ENCODE peak calls at places on chromosome X, in five cellular contexts. One of them, this sample, is unnamed. For H3K36me3, the result is how much of the 10 kb centered on the place peaks cover.

GRCh38 chrX:66019310-66019652 is 20.6 kb downstream of the VSIG4 start:
- DNase-seq in stomach: no peak
- DNase-seq in heart left ventricle: no peak
- DNase-seq in ovary: no peak
- DNase-seq in upper lobe of right lung: no peak
- DNase-seq in this sample: no peak

GRCh38 chrX:5117816-5118215 is 1110.9 kb downstream of the NLGN4X start:
- DNase-seq in stomach: no peak
- DNase-seq in heart left ventricle: no peak
- DNase-seq in ovary: no peak
- DNase-seq in upper lobe of right lung: no peak
- DNase-seq in this sample: no peak

GRCh38 chrX:10929747-10930146 is 181.4 kb upstream of the HCCS start:
- DNase-seq in stomach: no peak
- DNase-seq in heart left ventricle: no peak
- DNase-seq in ovary: no peak
- DNase-seq in upper lobe of right lung: no peak
- DNase-seq in this sample: no peak

GRCh38 chrX:44570524-44570923 is 27.9 kb upstream of the FUNDC1 start:
- DNase-seq in stomach: no peak
- DNase-seq in heart left ventricle: no peak
- DNase-seq in ovary: no peak
- DNase-seq in upper lobe of right lung: no peak
- DNase-seq in this sample: no peak

GRCh38 chrX:150512426-150512825 is 56.0 kb upstream of the MTM1 start:
- DNase-seq in stomach: no peak
- DNase-seq in heart left ventricle: no peak
- DNase-seq in ovary: no peak
- DNase-seq in upper lobe of right lung: no peak
- DNase-seq in this sample: no peak

GRCh38 chrX:24173115-24173847 is 23.8 kb downstream of the ZFX start:
- DNase-seq in stomach: no peak
- DNase-seq in heart left ventricle: no peak
- DNase-seq in ovary: no peak
- DNase-seq in upper lobe of right lung: no peak
- DNase-seq in this sample: no peak

GRCh38 chrX:93538575-93538974 is 134.8 kb downstream of the NAP1L3 start:
- DNase-seq in stomach: no peak
- DNase-seq in heart left ventricle: no peak
- DNase-seq in ovary: no peak
- DNase-seq in upper lobe of right lung: no peak
- DNase-seq in this sample: no peak

GRCh38 chrX:110432066-110432465 is 73.4 kb downstream of the RTL9 start:
- DNase-seq in stomach: no peak
- DNase-seq in heart left ventricle: no peak
- DNase-seq in ovary: no peak
- DNase-seq in upper lobe of right lung: no peak
- DNase-seq in this sample: no peak

GRCh38 chrX:53072418-53073114 is 9.6 kb upstream of the TSPYL2 start:
- DNase-seq in stomach: no peak
- DNase-seq in heart left ventricle: no peak
- DNase-seq in ovary: no peak
- DNase-seq in upper lobe of right lung: no peak
- DNase-seq in this sample: no peak

GRCh38 chrX:50707955-50708694 is 105.9 kb downstream of the SHROOM4 start:
- DNase-seq in stomach: no peak
- DNase-seq in heart left ventricle: no peak
- DNase-seq in ovary: no peak
- DNase-seq in upper lobe of right lung: no peak
- DNase-seq in this sample: no peak

GRCh38 chrX:3811331-3812311 is 98.2 kb upstream of the PRKX start:
- DNase-seq in stomach: peak
- DNase-seq in heart left ventricle: no peak
- DNase-seq in ovary: peak
- DNase-seq in upper lobe of right lung: no peak
- DNase-seq in this sample: no peak

GRCh38 chrX:110569506-110569905 is 210.9 kb downstream of the RTL9 start:
- DNase-seq in stomach: no peak
- DNase-seq in heart left ventricle: no peak
- DNase-seq in ovary: no peak
- DNase-seq in upper lobe of right lung: no peak
- DNase-seq in this sample: no peak

GRCh38 chrX:16970977-16971376 is 24.5 kb downstream of the REPS2 start:
- DNase-seq in stomach: no peak
- DNase-seq in heart left ventricle: no peak
- DNase-seq in ovary: no peak
- DNase-seq in upper lobe of right lung: no peak
- DNase-seq in this sample: no peak

GRCh38 chrX:33415454-33415853 is 204.1 kb upstream of the DMD start:
- DNase-seq in stomach: no peak
- DNase-seq in heart left ventricle: no peak
- DNase-seq in ovary: no peak
- DNase-seq in upper lobe of right lung: peak
- DNase-seq in this sample: no peak

GRCh38 chrX:23840674-23841073 is 57.7 kb downstream of the SAT1 start:
- DNase-seq in stomach: no peak
- DNase-seq in heart left ventricle: no peak
- DNase-seq in ovary: no peak
- DNase-seq in upper lobe of right lung: no peak
- DNase-seq in this sample: no peak

GRCh38 chrX:13923845-13924244 is 105.8 kb downstream of the GEMIN8 start:
- DNase-seq in stomach: no peak
- DNase-seq in heart left ventricle: no peak
- DNase-seq in ovary: no peak
- DNase-seq in upper lobe of right lung: no peak
- DNase-seq in this sample: no peak

GRCh38 chrX:68196939-68197791 is 236.1 kb downstream of the OPHN1 start:
- DNase-seq in stomach: no peak
- DNase-seq in heart left ventricle: no peak
- DNase-seq in ovary: no peak
- DNase-seq in upper lobe of right lung: no peak
- DNase-seq in this sample: peak

GRCh38 chrX:51459125-51459524 is 37.3 kb downstream of the NUDT11 start:
- DNase-seq in stomach: no peak
- DNase-seq in heart left ventricle: no peak
- DNase-seq in ovary: no peak
- DNase-seq in upper lobe of right lung: no peak
- DNase-seq in this sample: no peak

GRCh38 chrX:58025979-58026378 is 115.7 kb upstream of the ZXDA start:
- DNase-seq in stomach: peak
- DNase-seq in heart left ventricle: no peak
- DNase-seq in ovary: no peak
- DNase-seq in upper lobe of right lung: no peak
- DNase-seq in this sample: peak

GRCh38 chrX:17192111-17192510 is 182.9 kb upstream of the NHS start:
- DNase-seq in stomach: no peak
- DNase-seq in heart left ventricle: no peak
- DNase-seq in ovary: no peak
- DNase-seq in upper lobe of right lung: no peak
- DNase-seq in this sample: no peak

GRCh38 chrX:68571292-68572256 is 72.7 kb downstream of the YIPF6 start:
- DNase-seq in stomach: no peak
- DNase-seq in heart left ventricle: no peak
- DNase-seq in ovary: no peak
- DNase-seq in upper lobe of right lung: no peak
- DNase-seq in this sample: no peak

GRCh38 chrX:13380230-13380629 is 60.4 kb upstream of the ATXN3L start:
- DNase-seq in stomach: no peak
- DNase-seq in heart left ventricle: no peak
- DNase-seq in ovary: no peak
- DNase-seq in upper lobe of right lung: no peak
- DNase-seq in this sample: no peak

GRCh38 chrX:40573763-40574162 is 7.0 kb upstream of the ATP6AP2 start:
- DNase-seq in stomach: no peak
- DNase-seq in heart left ventricle: no peak
- DNase-seq in ovary: no peak
- DNase-seq in upper lobe of right lung: no peak
- DNase-seq in this sample: peak

GRCh38 chrX:40571600-40571999 is 9.2 kb upstream of the ATP6AP2 start:
- DNase-seq in stomach: no peak
- DNase-seq in heart left ventricle: no peak
- DNase-seq in ovary: no peak
- DNase-seq in upper lobe of right lung: no peak
- DNase-seq in this sample: no peak

GRCh38 chrX:40576291-40576690 is 4.5 kb upstream of the ATP6AP2 start:
- DNase-seq in stomach: no peak
- DNase-seq in heart left ventricle: no peak
- DNase-seq in ovary: no peak
- DNase-seq in upper lobe of right lung: no peak
- DNase-seq in this sample: no peak

GRCh38 chrX:40570346-40571093 is 10.2 kb upstream of the ATP6AP2 start:
- DNase-seq in stomach: no peak
- DNase-seq in heart left ventricle: no peak
- DNase-seq in ovary: no peak
- DNase-seq in upper lobe of right lung: no peak
- DNase-seq in this sample: no peak
- H3K36me3 ChIP-seq in stomach: under half
- H3K36me3 ChIP-seq in heart left ventricle: under half
- H3K36me3 ChIP-seq in ovary: under half
- H3K36me3 ChIP-seq in upper lobe of right lung: under half
- H3K36me3 ChIP-seq in this sample: under half

GRCh38 chrX:154546354-154547244 is at the start of gene G6PD:
- DNase-seq in stomach: peak
- DNase-seq in heart left ventricle: no peak
- DNase-seq in ovary: no peak
- DNase-seq in upper lobe of right lung: no peak
- DNase-seq in this sample: peak

GRCh38 chrX:154547245-154548027 is at the start of gene IKBKG:
- DNase-seq in stomach: peak
- DNase-seq in heart left ventricle: peak
- DNase-seq in ovary: peak
- DNase-seq in upper lobe of right lung: peak
- DNase-seq in this sample: peak

GRCh38 chrX:154548028-154548316 is 552 bp downstream of the IKBKG start:
- DNase-seq in stomach: no peak
- DNase-seq in heart left ventricle: no peak
- DNase-seq in ovary: no peak
- DNase-seq in upper lobe of right lung: no peak
- DNase-seq in this sample: no peak

GRCh38 chrX:154545673-154546274 is 872 bp downstream of the G6PD start:
- DNase-seq in stomach: no peak
- DNase-seq in heart left ventricle: no peak
- DNase-seq in ovary: no peak
- DNase-seq in upper lobe of right lung: no peak
- DNase-seq in this sample: no peak

DNA sequence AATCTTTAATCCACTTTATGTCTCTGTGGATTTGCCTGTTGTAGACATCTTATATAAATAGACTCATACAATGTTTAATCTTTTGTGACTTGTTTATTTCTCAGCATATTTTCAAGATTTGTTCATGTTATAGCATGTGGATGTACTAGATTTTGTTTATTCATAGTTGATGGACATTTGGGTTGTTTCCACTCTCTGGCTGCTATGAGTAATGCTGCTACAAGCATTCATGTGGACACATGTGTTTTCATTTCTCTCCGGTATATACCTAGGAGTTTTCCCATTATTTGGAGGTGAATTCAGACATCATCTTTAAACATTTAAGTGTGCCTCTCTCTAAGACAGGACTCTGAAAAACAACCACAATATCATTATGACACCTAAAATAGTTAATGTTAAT is 2.3 kb downstream of the IKBKG start:
- DNase-seq in stomach: no peak
- DNase-seq in heart left ventricle: no peak
- DNase-seq in ovary: no peak
- DNase-seq in upper lobe of right lung: no peak
- DNase-seq in this sample: no peak
- H3K4me3 ChIP-seq in stomach: no peak
- H3K4me3 ChIP-seq in heart left ventricle: no peak
- H3K4me3 ChIP-seq in ovary: no peak
- H3K4me3 ChIP-seq in upper lobe of right lung: no peak
- H3K4me3 ChIP-seq in this sample: no peak

DNA sequence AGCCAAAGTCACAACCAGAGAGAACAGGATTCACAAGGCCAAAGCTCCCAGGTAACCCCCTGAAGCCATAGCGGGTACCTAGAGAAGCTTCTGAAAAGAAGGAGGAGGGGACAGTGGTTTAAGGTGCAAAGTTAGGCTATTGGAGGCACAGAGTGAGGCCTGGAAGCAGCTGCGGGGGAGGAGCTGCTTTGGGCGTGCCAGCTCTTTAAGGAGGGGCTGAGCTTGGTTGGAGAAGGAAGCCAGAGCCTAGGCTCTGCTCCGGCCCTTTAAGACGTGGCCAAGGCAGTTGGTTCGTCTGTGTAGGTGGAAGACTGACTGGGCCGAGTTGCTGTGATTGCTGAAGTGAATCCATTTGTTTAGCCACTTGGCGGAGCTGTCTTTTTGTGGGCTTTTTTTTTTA is 1.5 kb downstream of the KLF8 start:
- DNase-seq in stomach: no peak
- DNase-seq in heart left ventricle: peak
- DNase-seq in ovary: peak
- DNase-seq in upper lobe of right lung: peak
- DNase-seq in this sample: peak
- TF ChIP-seq CTCF in stomach: no peak
- TF ChIP-seq CTCF in heart left ventricle: no peak
- TF ChIP-seq CTCF in ovary: no peak
- TF ChIP-seq CTCF in upper lobe of right lung: peak
- TF ChIP-seq CTCF in this sample: no peak

GRCh38 chrX:71609095-71609750 is 9.1 kb downstream of the CXCR3 start:
- DNase-seq in stomach: no peak
- DNase-seq in heart left ventricle: no peak
- DNase-seq in ovary: no peak
- DNase-seq in upper lobe of right lung: no peak
- DNase-seq in this sample: no peak

GRCh38 chrX:71604796-71605568 is 13.3 kb downstream of the CXCR3 start:
- DNase-seq in stomach: no peak
- DNase-seq in heart left ventricle: no peak
- DNase-seq in ovary: no peak
- DNase-seq in upper lobe of right lung: no peak
- DNase-seq in this sample: no peak

GRCh38 chrX:71607488-71607887 is 10.8 kb downstream of the CXCR3 start:
- DNase-seq in stomach: no peak
- DNase-seq in heart left ventricle: no peak
- DNase-seq in ovary: no peak
- DNase-seq in upper lobe of right lung: no peak
- DNase-seq in this sample: no peak

GRCh38 chrX:71604141-71604540 is 14.2 kb downstream of the CXCR3 start:
- DNase-seq in stomach: no peak
- DNase-seq in heart left ventricle: no peak
- DNase-seq in ovary: no peak
- DNase-seq in upper lobe of right lung: no peak
- DNase-seq in this sample: no peak

DNA sequence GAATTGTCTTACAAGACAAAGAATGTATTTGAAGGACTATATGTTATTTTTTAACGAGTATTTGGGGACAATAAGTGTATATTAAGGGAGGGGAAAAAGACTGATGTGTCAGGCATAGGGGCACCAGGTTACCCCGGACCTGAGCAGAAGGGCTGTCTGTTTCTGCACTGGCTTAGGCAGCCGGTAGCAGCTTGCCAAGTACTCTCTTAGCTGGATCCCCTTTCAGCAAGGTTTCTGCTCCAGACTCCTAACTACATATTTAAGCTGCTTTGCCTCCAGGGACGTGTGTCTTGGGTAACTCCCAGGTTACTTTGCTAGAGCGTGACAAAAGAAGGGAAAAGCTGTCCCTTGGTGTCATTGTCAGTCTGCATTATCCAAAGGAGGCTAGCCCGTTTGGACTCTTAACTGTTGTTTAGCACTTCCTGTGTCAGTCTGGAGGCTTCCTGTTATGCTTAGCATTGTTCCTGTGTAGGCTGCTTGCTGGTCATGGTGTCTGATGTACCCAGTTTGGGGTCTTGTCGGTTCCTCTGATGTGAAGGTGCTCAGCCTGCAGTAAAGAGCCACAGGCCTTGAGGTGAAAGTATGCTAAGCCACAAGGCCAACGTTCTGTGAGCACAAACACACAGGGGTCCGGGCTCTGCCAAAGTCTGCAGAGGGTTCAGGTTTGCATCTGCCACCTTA is 11.6 kb downstream of the CXCR3 start:
- DNase-seq in stomach: no peak
- DNase-seq in heart left ventricle: no peak
- DNase-seq in ovary: no peak
- DNase-seq in upper lobe of right lung: no peak
- DNase-seq in this sample: no peak
- H3K36me3 ChIP-seq in stomach: half or more
- H3K36me3 ChIP-seq in heart left ventricle: half or more
- H3K36me3 ChIP-seq in ovary: under half
- H3K36me3 ChIP-seq in upper lobe of right lung: under half
- H3K36me3 ChIP-seq in this sample: under half

This sample was measured in Caco-2.